ENCODE peak calls at places on chromosomes 1 and 21, in ten cellular contexts. One of them, this sample, is unnamed.

GRCh38 chr1:15246960-15247614 is at the start of gene FHAD1:
- DNase-seq in NCI-H1436: peak
- DNase-seq in lower lobe of right lung: peak
- DNase-seq in heart left ventricle: no peak
- DNase-seq in CD4-positive, alpha-beta memory T cell: peak
- DNase-seq in CD14-positive monocyte: peak
- DNase-seq in hypothalamus: peak
- DNase-seq in NCI-H345: peak
- DNase-seq in activated B cell treated with CpG ODN at 0.5 μM for 24 hours: no peak
- DNase-seq in 8988T: peak
- DNase-seq in this sample: peak

GRCh38 chr1:179129702-179130473 is 48.0 kb downstream of the TOR3A start:
- DNase-seq in activated B cell treated with CpG ODN at 0.5 μM for 24 hours: no peak
- DNase-seq in NCI-H345: no peak
- DNase-seq in lower lobe of right lung: no peak
- DNase-seq in NCI-H1436: no peak
- DNase-seq in heart left ventricle: no peak
- DNase-seq in CD14-positive monocyte: no peak
- DNase-seq in hypothalamus: no peak
- DNase-seq in CD4-positive, alpha-beta memory T cell: peak
- DNase-seq in 8988T: no peak
- DNase-seq in this sample: no peak

GRCh38 chr21:45510466-45510955 is 31.7 kb downstream of the SLC19A1 start:
- DNase-seq in heart left ventricle: no peak
- DNase-seq in NCI-H1436: no peak
- DNase-seq in 8988T: no peak
- DNase-seq in CD4-positive, alpha-beta memory T cell: no peak
- DNase-seq in hypothalamus: no peak
- DNase-seq in CD14-positive monocyte: peak
- DNase-seq in lower lobe of right lung: no peak
- DNase-seq in activated B cell treated with CpG ODN at 0.5 μM for 24 hours: no peak
- DNase-seq in NCI-H345: no peak
- DNase-seq in this sample: no peak

GRCh38 chr1:215104283-215104682 is 21.7 kb downstream of the KCNK2 start:
- DNase-seq in activated B cell treated with CpG ODN at 0.5 μM for 24 hours: no peak
- DNase-seq in hypothalamus: no peak
- DNase-seq in 8988T: no peak
- DNase-seq in NCI-H345: no peak
- DNase-seq in CD14-positive monocyte: no peak
- DNase-seq in lower lobe of right lung: no peak
- DNase-seq in heart left ventricle: no peak
- DNase-seq in NCI-H1436: no peak
- DNase-seq in CD4-positive, alpha-beta memory T cell: no peak
- DNase-seq in this sample: no peak

GRCh38 chr1:198656500-198656932 is 17.7 kb downstream of the PTPRC start:
- DNase-seq in 8988T: no peak
- DNase-seq in activated B cell treated with CpG ODN at 0.5 μM for 24 hours: no peak
- DNase-seq in CD14-positive monocyte: peak
- DNase-seq in lower lobe of right lung: peak
- DNase-seq in heart left ventricle: peak
- DNase-seq in NCI-H345: no peak
- DNase-seq in CD4-positive, alpha-beta memory T cell: peak
- DNase-seq in NCI-H1436: no peak
- DNase-seq in hypothalamus: no peak
- DNase-seq in this sample: peak

GRCh38 chr1:33032126-33032869 is 4.4 kb downstream of the AK2 start:
- DNase-seq in NCI-H345: no peak
- DNase-seq in NCI-H1436: no peak
- DNase-seq in CD4-positive, alpha-beta memory T cell: no peak
- DNase-seq in activated B cell treated with CpG ODN at 0.5 μM for 24 hours: no peak
- DNase-seq in 8988T: no peak
- DNase-seq in hypothalamus: no peak
- DNase-seq in lower lobe of right lung: no peak
- DNase-seq in heart left ventricle: no peak
- DNase-seq in CD14-positive monocyte: peak
- DNase-seq in this sample: no peak

GRCh38 chr1:181986907-181987305 is 74.6 kb downstream of the ZNF648 start:
- DNase-seq in NCI-H345: no peak
- DNase-seq in hypothalamus: no peak
- DNase-seq in lower lobe of right lung: no peak
- DNase-seq in activated B cell treated with CpG ODN at 0.5 μM for 24 hours: no peak
- DNase-seq in CD4-positive, alpha-beta memory T cell: no peak
- DNase-seq in CD14-positive monocyte: no peak
- DNase-seq in 8988T: no peak
- DNase-seq in heart left ventricle: no peak
- DNase-seq in NCI-H1436: no peak
- DNase-seq in this sample: no peak

GRCh38 chr1:65260851-65261473 is 48.4 kb upstream of the DNAJC6 start:
- DNase-seq in lower lobe of right lung: no peak
- DNase-seq in NCI-H1436: no peak
- DNase-seq in CD14-positive monocyte: no peak
- DNase-seq in heart left ventricle: no peak
- DNase-seq in 8988T: peak
- DNase-seq in CD4-positive, alpha-beta memory T cell: no peak
- DNase-seq in NCI-H345: no peak
- DNase-seq in hypothalamus: no peak
- DNase-seq in activated B cell treated with CpG ODN at 0.5 μM for 24 hours: no peak
- DNase-seq in this sample: no peak

GRCh38 chr1:33097137-33097611 is 16.2 kb downstream of the AZIN2 start:
- DNase-seq in CD14-positive monocyte: no peak
- DNase-seq in NCI-H345: no peak
- DNase-seq in activated B cell treated with CpG ODN at 0.5 μM for 24 hours: no peak
- DNase-seq in hypothalamus: no peak
- DNase-seq in lower lobe of right lung: no peak
- DNase-seq in NCI-H1436: no peak
- DNase-seq in heart left ventricle: no peak
- DNase-seq in 8988T: no peak
- DNase-seq in CD4-positive, alpha-beta memory T cell: no peak
- DNase-seq in this sample: no peak

GRCh38 chr1:247175458-247175857 is 3.6 kb upstream of the ZNF124 start:
- DNase-seq in hypothalamus: no peak
- DNase-seq in NCI-H345: no peak
- DNase-seq in activated B cell treated with CpG ODN at 0.5 μM for 24 hours: no peak
- DNase-seq in heart left ventricle: no peak
- DNase-seq in 8988T: no peak
- DNase-seq in CD14-positive monocyte: no peak
- DNase-seq in NCI-H1436: no peak
- DNase-seq in CD4-positive, alpha-beta memory T cell: no peak
- DNase-seq in lower lobe of right lung: no peak
- DNase-seq in this sample: no peak

GRCh38 chr21:41750051-41750450 is 16.8 kb downstream of the RIPK4 start:
- DNase-seq in hypothalamus: no peak
- DNase-seq in activated B cell treated with CpG ODN at 0.5 μM for 24 hours: no peak
- DNase-seq in NCI-H345: no peak
- DNase-seq in lower lobe of right lung: no peak
- DNase-seq in 8988T: no peak
- DNase-seq in heart left ventricle: no peak
- DNase-seq in NCI-H1436: no peak
- DNase-seq in CD4-positive, alpha-beta memory T cell: no peak
- DNase-seq in CD14-positive monocyte: no peak
- DNase-seq in this sample: no peak

GRCh38 chr1:57258616-57259330 is 165.1 kb downstream of the DAB1 start:
- DNase-seq in NCI-H345: no peak
- DNase-seq in CD4-positive, alpha-beta memory T cell: no peak
- DNase-seq in 8988T: no peak
- DNase-seq in CD14-positive monocyte: no peak
- DNase-seq in lower lobe of right lung: no peak
- DNase-seq in heart left ventricle: no peak
- DNase-seq in activated B cell treated with CpG ODN at 0.5 μM for 24 hours: no peak
- DNase-seq in hypothalamus: no peak
- DNase-seq in NCI-H1436: no peak
- DNase-seq in this sample: no peak

GRCh38 chr1:6116137-6116536 is 64.0 kb downstream of the CHD5 start:
- DNase-seq in CD14-positive monocyte: no peak
- DNase-seq in hypothalamus: no peak
- DNase-seq in activated B cell treated with CpG ODN at 0.5 μM for 24 hours: no peak
- DNase-seq in NCI-H345: no peak
- DNase-seq in NCI-H1436: no peak
- DNase-seq in heart left ventricle: no peak
- DNase-seq in 8988T: no peak
- DNase-seq in CD4-positive, alpha-beta memory T cell: no peak
- DNase-seq in lower lobe of right lung: no peak
- DNase-seq in this sample: no peak

GRCh38 chr1:190849346-190849745 is 371.7 kb upstream of the BRINP3 start:
- DNase-seq in hypothalamus: no peak
- DNase-seq in NCI-H1436: no peak
- DNase-seq in CD14-positive monocyte: no peak
- DNase-seq in lower lobe of right lung: no peak
- DNase-seq in CD4-positive, alpha-beta memory T cell: no peak
- DNase-seq in heart left ventricle: no peak
- DNase-seq in NCI-H345: no peak
- DNase-seq in 8988T: no peak
- DNase-seq in activated B cell treated with CpG ODN at 0.5 μM for 24 hours: no peak
- DNase-seq in this sample: no peak

GRCh38 chr1:78003070-78003751 is 1.5 kb upstream of the DNAJB4 start:
- DNase-seq in NCI-H345: no peak
- DNase-seq in 8988T: no peak
- DNase-seq in NCI-H1436: no peak
- DNase-seq in CD4-positive, alpha-beta memory T cell: no peak
- DNase-seq in CD14-positive monocyte: no peak
- DNase-seq in lower lobe of right lung: no peak
- DNase-seq in heart left ventricle: no peak
- DNase-seq in activated B cell treated with CpG ODN at 0.5 μM for 24 hours: no peak
- DNase-seq in hypothalamus: no peak
- DNase-seq in this sample: no peak

GRCh38 chr1:159916240-159917051 is 8.9 kb downstream of the TAGLN2 start:
- DNase-seq in 8988T: peak
- DNase-seq in NCI-H345: peak
- DNase-seq in CD4-positive, alpha-beta memory T cell: no peak
- DNase-seq in lower lobe of right lung: no peak
- DNase-seq in heart left ventricle: no peak
- DNase-seq in activated B cell treated with CpG ODN at 0.5 μM for 24 hours: no peak
- DNase-seq in CD14-positive monocyte: no peak
- DNase-seq in hypothalamus: no peak
- DNase-seq in NCI-H1436: no peak
- DNase-seq in this sample: no peak

GRCh38 chr1:74641161-74641560 is 32.4 kb downstream of the ERICH3 start:
- DNase-seq in 8988T: no peak
- DNase-seq in lower lobe of right lung: no peak
- DNase-seq in heart left ventricle: no peak
- DNase-seq in hypothalamus: no peak
- DNase-seq in CD14-positive monocyte: no peak
- DNase-seq in activated B cell treated with CpG ODN at 0.5 μM for 24 hours: no peak
- DNase-seq in NCI-H345: no peak
- DNase-seq in CD4-positive, alpha-beta memory T cell: no peak
- DNase-seq in NCI-H1436: no peak
- DNase-seq in this sample: no peak

GRCh38 chr1:246572795-246573194 is 6.5 kb downstream of the CNST start:
- DNase-seq in CD14-positive monocyte: no peak
- DNase-seq in NCI-H1436: no peak
- DNase-seq in 8988T: no peak
- DNase-seq in CD4-positive, alpha-beta memory T cell: no peak
- DNase-seq in lower lobe of right lung: no peak
- DNase-seq in hypothalamus: no peak
- DNase-seq in NCI-H345: no peak
- DNase-seq in activated B cell treated with CpG ODN at 0.5 μM for 24 hours: no peak
- DNase-seq in heart left ventricle: no peak
- DNase-seq in this sample: no peak

GRCh38 chr1:59903136-59903754 is 23.3 kb downstream of the CYP2J2 start:
- DNase-seq in NCI-H1436: no peak
- DNase-seq in CD4-positive, alpha-beta memory T cell: no peak
- DNase-seq in NCI-H345: peak
- DNase-seq in 8988T: peak
- DNase-seq in activated B cell treated with CpG ODN at 0.5 μM for 24 hours: no peak
- DNase-seq in CD14-positive monocyte: no peak
- DNase-seq in lower lobe of right lung: no peak
- DNase-seq in heart left ventricle: no peak
- DNase-seq in hypothalamus: peak
- DNase-seq in this sample: no peak

GRCh38 chr21:21188513-21189188 is 190.4 kb downstream of the NCAM2 start:
- DNase-seq in CD4-positive, alpha-beta memory T cell: no peak
- DNase-seq in 8988T: no peak
- DNase-seq in CD14-positive monocyte: no peak
- DNase-seq in hypothalamus: no peak
- DNase-seq in NCI-H1436: peak
- DNase-seq in NCI-H345: no peak
- DNase-seq in activated B cell treated with CpG ODN at 0.5 μM for 24 hours: no peak
- DNase-seq in heart left ventricle: no peak
- DNase-seq in lower lobe of right lung: no peak
- DNase-seq in this sample: no peak

GRCh38 chr1:26848947-26849774 is 13.8 kb upstream of the SFN start:
- DNase-seq in lower lobe of right lung: peak
- DNase-seq in heart left ventricle: no peak
- DNase-seq in CD4-positive, alpha-beta memory T cell: no peak
- DNase-seq in NCI-H345: no peak
- DNase-seq in CD14-positive monocyte: no peak
- DNase-seq in activated B cell treated with CpG ODN at 0.5 μM for 24 hours: no peak
- DNase-seq in hypothalamus: no peak
- DNase-seq in NCI-H1436: no peak
- DNase-seq in 8988T: peak
- DNase-seq in this sample: no peak

GRCh38 chr1:22043175-22043769 is 9.2 kb upstream of the CDC42 start:
- DNase-seq in CD14-positive monocyte: no peak
- DNase-seq in lower lobe of right lung: no peak
- DNase-seq in heart left ventricle: no peak
- DNase-seq in hypothalamus: no peak
- DNase-seq in NCI-H1436: no peak
- DNase-seq in 8988T: no peak
- DNase-seq in activated B cell treated with CpG ODN at 0.5 μM for 24 hours: no peak
- DNase-seq in CD4-positive, alpha-beta memory T cell: no peak
- DNase-seq in NCI-H345: peak
- DNase-seq in this sample: no peak

GRCh38 chr21:43315244-43316137 is 111.4 kb downstream of the SIK1 start:
- DNase-seq in NCI-H1436: no peak
- DNase-seq in NCI-H345: no peak
- DNase-seq in 8988T: no peak
- DNase-seq in CD4-positive, alpha-beta memory T cell: peak
- DNase-seq in CD14-positive monocyte: no peak
- DNase-seq in hypothalamus: no peak
- DNase-seq in heart left ventricle: no peak
- DNase-seq in lower lobe of right lung: no peak
- DNase-seq in activated B cell treated with CpG ODN at 0.5 μM for 24 hours: no peak
- DNase-seq in this sample: no peak

GRCh38 chr1:9892563-9893528 is 17.2 kb downstream of the CTNNBIP1 start:
- DNase-seq in CD4-positive, alpha-beta memory T cell: no peak
- DNase-seq in lower lobe of right lung: no peak
- DNase-seq in 8988T: no peak
- DNase-seq in hypothalamus: no peak
- DNase-seq in NCI-H1436: no peak
- DNase-seq in CD14-positive monocyte: peak
- DNase-seq in activated B cell treated with CpG ODN at 0.5 μM for 24 hours: no peak
- DNase-seq in NCI-H345: no peak
- DNase-seq in heart left ventricle: peak
- DNase-seq in this sample: no peak

GRCh38 chr1:204319027-204319426 is 40.7 kb downstream of the PLEKHA6 start:
- DNase-seq in CD14-positive monocyte: no peak
- DNase-seq in CD4-positive, alpha-beta memory T cell: no peak
- DNase-seq in NCI-H345: no peak
- DNase-seq in heart left ventricle: no peak
- DNase-seq in activated B cell treated with CpG ODN at 0.5 μM for 24 hours: no peak
- DNase-seq in lower lobe of right lung: no peak
- DNase-seq in hypothalamus: no peak
- DNase-seq in NCI-H1436: no peak
- DNase-seq in 8988T: no peak
- DNase-seq in this sample: no peak

GRCh38 chr1:206685749-206686485 is 1.2 kb downstream of the MAPKAPK2 start:
- DNase-seq in CD4-positive, alpha-beta memory T cell: peak
- DNase-seq in activated B cell treated with CpG ODN at 0.5 μM for 24 hours: no peak
- DNase-seq in NCI-H345: no peak
- DNase-seq in hypothalamus: no peak
- DNase-seq in 8988T: peak
- DNase-seq in CD14-positive monocyte: peak
- DNase-seq in lower lobe of right lung: peak
- DNase-seq in heart left ventricle: peak
- DNase-seq in NCI-H1436: no peak
- DNase-seq in this sample: peak

GRCh38 chr1:99139876-99140275 is 124.4 kb upstream of the PLPPR4 start:
- DNase-seq in activated B cell treated with CpG ODN at 0.5 μM for 24 hours: no peak
- DNase-seq in lower lobe of right lung: no peak
- DNase-seq in NCI-H345: no peak
- DNase-seq in CD14-positive monocyte: no peak
- DNase-seq in hypothalamus: no peak
- DNase-seq in heart left ventricle: no peak
- DNase-seq in NCI-H1436: no peak
- DNase-seq in CD4-positive, alpha-beta memory T cell: no peak
- DNase-seq in 8988T: no peak
- DNase-seq in this sample: no peak

GRCh38 chr21:42545745-42546144 is 32.1 kb downstream of the SLC37A1 start:
- DNase-seq in lower lobe of right lung: peak
- DNase-seq in NCI-H345: no peak
- DNase-seq in hypothalamus: no peak
- DNase-seq in heart left ventricle: no peak
- DNase-seq in CD4-positive, alpha-beta memory T cell: no peak
- DNase-seq in CD14-positive monocyte: no peak
- DNase-seq in NCI-H1436: no peak
- DNase-seq in 8988T: no peak
- DNase-seq in activated B cell treated with CpG ODN at 0.5 μM for 24 hours: no peak
- DNase-seq in this sample: no peak